ENCODE peak calls at places on chromosomes 5 and 9, in seven cellular contexts. M, A, C, D, Z, Y and S are unnamed samples.

GRCh38 chr5:112779531-112779930 is 41.8 kb downstream of the APC start:
- DNase-seq in M (no peak), A (no peak), C (no peak), D (no peak), Z (no peak), Y (no peak), S (no peak)

GRCh38 chr9:126411225-126411947 is 84.8 kb downstream of the MVB12B start:
- DNase-seq in M (no peak), A (no peak), C (peak; percentile 85), D (no peak), Z (no peak), Y (no peak), S (no peak)

GRCh38 chr9:126375386-126375785 is 48.8 kb downstream of the MVB12B start:
- DNase-seq in M (no peak), A (peak; percentile 35), C (no peak), D (no peak), Z (no peak), Y (no peak), S (peak; percentile 72)

GRCh38 chr9:124423155-124423554 is 7.9 kb upstream of the PSMB7 start:
- DNase-seq in M (no peak), A (no peak), C (no peak), D (no peak), Z (no peak), Y (no peak), S (no peak)

GRCh38 chr9:15308511-15308910 is 1.5 kb upstream of the TTC39B start:
- DNase-seq in M (no peak), A (no peak), C (no peak), D (no peak), Z (no peak), Y (no peak), S (no peak)

GRCh38 chr9:99601506-99601905 is 220.2 kb upstream of the NR4A3 start:
- DNase-seq in M (no peak), A (no peak), C (no peak), D (peak; percentile 47), Z (no peak), Y (peak; percentile 24), S (no peak)

GRCh38 chr5:122355324-122355723 is 43.3 kb downstream of the SNCAIP start:
- DNase-seq in M (no peak), A (no peak), C (no peak), D (no peak), Z (no peak), Y (no peak), S (no peak)

GRCh38 chr9:94108584-94108983 is 24.3 kb downstream of the PTPDC1 start:
- DNase-seq in M (no peak), A (no peak), C (no peak), D (no peak), Z (no peak), Y (peak; percentile 31), S (peak; percentile 52)

GRCh38 chr9:94973491-94973941 is 247.0 kb downstream of the AOPEP start:
- DNase-seq in M (no peak), A (no peak), C (no peak), D (no peak), Z (no peak), Y (peak; percentile 21), S (peak; percentile 43)

GRCh38 chr5:53126514-53126913 is 17.0 kb upstream of the MOCS2 start:
- DNase-seq in M (no peak), A (no peak), C (no peak), D (no peak), Z (no peak), Y (no peak), S (no peak)

GRCh38 chr5:75574791-75575190 is 36.5 kb upstream of the ANKDD1B start:
- DNase-seq in M (no peak), A (no peak), C (no peak), D (no peak), Z (no peak), Y (no peak), S (no peak)

GRCh38 chr5:39024005-39024404 is 50.2 kb downstream of the RICTOR start:
- DNase-seq in M (no peak), A (peak; percentile 44), C (no peak), D (no peak), Z (no peak), Y (no peak), S (no peak)

GRCh38 chr9:120536949-120537640 is 42.9 kb downstream of the CDK5RAP2 start:
- DNase-seq in M (no peak), A (no peak), C (no peak), D (no peak), Z (no peak), Y (no peak), S (no peak)

GRCh38 chr9:74748966-74749365 is 138.8 kb downstream of the TRPM6 start:
- DNase-seq in M (no peak), A (no peak), C (no peak), D (no peak), Z (no peak), Y (no peak), S (no peak)

GRCh38 chr9:16294371-16294770 is 576.1 kb downstream of the BNC2 start:
- DNase-seq in M (no peak), A (no peak), C (no peak), D (no peak), Z (no peak), Y (no peak), S (no peak)

DNA sequence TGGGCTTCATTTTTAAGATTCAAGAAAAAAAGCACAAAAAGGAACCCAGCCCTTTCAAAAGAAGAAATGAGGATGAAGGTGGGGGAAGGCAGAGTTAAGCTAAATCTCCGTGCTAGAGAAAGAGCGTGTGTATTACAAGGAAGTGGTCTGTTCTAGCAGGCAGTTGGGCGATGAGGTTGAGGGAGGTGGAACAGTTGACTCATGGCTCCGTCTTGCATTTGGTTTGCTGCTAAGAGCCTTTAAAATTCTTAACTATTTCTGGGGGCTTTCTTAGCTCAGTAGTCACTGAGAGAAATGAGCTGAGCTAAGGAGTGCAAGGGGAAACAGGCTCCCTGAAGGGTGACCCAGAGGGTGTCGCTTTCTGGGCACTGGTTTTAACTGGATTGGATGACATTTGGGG is 117.4 kb downstream of the GCNT1 start:
- DNase-seq in M (no peak), A (no peak), C (no peak), D (no peak), Z (no peak), Y (no peak), S (peak; percentile 36)
- H3K27ac ChIP-seq in M (no peak overlapping the region), A (no peak overlapping the region), C (no peak overlapping the region), D (peak overlapping the region; percentile 56), Z (no peak overlapping the region), Y (peak overlapping the region; percentile 69), S (no peak overlapping the region)

GRCh38 chr5:127400524-127400923 is 109.9 kb downstream of the MEGF10 start:
- DNase-seq in M (no peak), A (no peak), C (no peak), D (no peak), Z (no peak), Y (no peak), S (no peak)

GRCh38 chr5:127399068-127399467 is 108.5 kb downstream of the MEGF10 start:
- DNase-seq in M (no peak), A (no peak), C (no peak), D (no peak), Z (no peak), Y (no peak), S (no peak)

GRCh38 chr5:127406326-127407121 is 110.9 kb upstream of the PRRC1 start:
- DNase-seq in M (no peak), A (peak; percentile 25), C (no peak), D (no peak), Z (no peak), Y (no peak), S (no peak)

GRCh38 chr5:127400946-127401670 is 110.5 kb downstream of the MEGF10 start:
- DNase-seq in M (no peak), A (no peak), C (no peak), D (no peak), Z (no peak), Y (no peak), S (no peak)

DNA sequence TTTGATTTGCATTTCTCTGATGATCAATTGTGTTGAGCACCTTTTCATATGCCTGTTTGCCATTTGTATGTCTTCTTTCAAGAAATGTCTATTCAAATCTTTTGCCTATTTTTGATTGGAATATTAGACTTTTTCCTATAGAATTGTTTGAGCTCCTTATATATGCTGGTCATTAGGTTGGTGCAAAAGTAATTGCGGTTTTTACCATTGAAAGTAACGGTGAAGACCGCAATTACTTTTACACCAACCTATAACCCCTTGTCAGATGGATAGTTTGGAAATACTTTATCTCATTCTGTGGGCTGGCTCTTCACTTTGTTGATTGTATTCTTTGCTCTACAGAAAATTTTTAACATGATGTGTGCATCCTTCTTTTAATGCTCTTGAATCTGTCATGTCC is 113.2 kb upstream of the PRRC1 start:
- DNase-seq in M (no peak), A (no peak), C (no peak), D (no peak), Z (no peak), Y (no peak), S (no peak)
- H3K9me3 ChIP-seq in M (no peaks in the 10 kb centered on the region), A (no peaks in the 10 kb centered on the region), C (no peaks in the 10 kb centered on the region), D (no peaks in the 10 kb centered on the region), Z (no peaks in the 10 kb centered on the region), Y (no peaks in the 10 kb centered on the region), S (no peaks in the 10 kb centered on the region)

GRCh38 chr9:68755752-68756151 is 50.7 kb downstream of the PIP5K1B start:
- DNase-seq in M (no peak), A (peak; percentile 81), C (no peak), D (no peak), Z (no peak), Y (no peak), S (no peak)

GRCh38 chr9:68759981-68760673 is 55.1 kb downstream of the PIP5K1B start:
- DNase-seq in M (no peak), A (no peak), C (no peak), D (no peak), Z (no peak), Y (no peak), S (no peak)

GRCh38 chr9:68763104-68763503 is 58.1 kb downstream of the PIP5K1B start:
- DNase-seq in M (no peak), A (no peak), C (no peak), D (no peak), Z (no peak), Y (no peak), S (no peak)

GRCh38 chr9:68762570-68762969 is 57.5 kb downstream of the PIP5K1B start:
- DNase-seq in M (no peak), A (no peak), C (no peak), D (no peak), Z (no peak), Y (no peak), S (no peak)

GRCh38 chr9:68760674-68761003 is 55.6 kb downstream of the PIP5K1B start:
- DNase-seq in M (no peak), A (no peak), C (no peak), D (no peak), Z (no peak), Y (no peak), S (no peak)
- H3K27me3 ChIP-seq in M (no peaks in the 10 kb centered on the region), A (peaks cover 16% of the 10 kb centered on the region), C (no peaks in the 10 kb centered on the region), D (no peaks in the 10 kb centered on the region), Z (no peaks in the 10 kb centered on the region), Y (no peaks in the 10 kb centered on the region), S (no peaks in the 10 kb centered on the region)

GRCh38 chr5:95883185-95884020 is 60.9 kb upstream of the GLRX start:
- DNase-seq in M (no peak), A (no peak), C (no peak), D (no peak), Z (no peak), Y (no peak), S (no peak)
- H3K27ac ChIP-seq in M (no peak overlapping the region), A (no peak overlapping the region), C (no peak overlapping the region), D (no peak overlapping the region), Z (no peak overlapping the region), Y (no peak overlapping the region), S (no peak overlapping the region)